ENCODE peak calls at places on chromosomes 4 and X, in eight cellular contexts. D is gastrocnemius medialis; R is ovary; H is stimulated activated CD4-positive, alpha-beta T cell treated with anti-CD3 and anti-CD28 coated beads, Interleukin-2, amount 100 ng/mL, for 24 hours; C is MCF 10A; U is activated CD4-positive, alpha-beta T cell treated with anti-CD3 and anti-CD28 coated beads, Interleukin-2, amount 50 U/mL, for 1 hour; O is hepatocyte; P is germinal center. J is an unnamed sample.

GRCh38 chr4:98498774-98499173 is 159.6 kb downstream of the TSPAN5 start:
- DNase-seq in O (no peak), C (no peak), H (no peak), U (no peak), D (no peak), R (no peak), P (no peak), J (no peak)

GRCh38 chr4:22515888-22516541 is at the start of gene ADGRA3:
- DNase-seq in U (no peak), D (peak), O (peak), R (peak), P (no peak), C (peak), H (peak), J (peak)

GRCh38 chrX:10769165-10769564 is 148.8 kb upstream of the MID1 start:
- DNase-seq in H (no peak), P (peak), U (no peak), O (peak), C (peak), R (no peak), D (no peak), J (no peak)

GRCh38 chr4:94342713-94343112 is at the start of gene HPGDS:
- DNase-seq in P (no peak), O (no peak), U (no peak), H (no peak), D (no peak), C (no peak), R (no peak), J (no peak)

GRCh38 chrX:1244164-1245076 is 24.2 kb upstream of the CSF2RA start:
- DNase-seq in C (no peak), D (no peak), U (no peak), H (no peak), O (peak), R (no peak), P (no peak), J (no peak)

GRCh38 chrX:2627272-2627867 is 63.7 kb upstream of the CD99 start:
- DNase-seq in U (peak), H (peak), C (peak), O (peak), D (peak), P (peak), R (no peak), J (no peak)

GRCh38 chr4:76090241-76090691 is 15.8 kb downstream of the ART3 start:
- DNase-seq in P (peak), R (no peak), O (peak), C (peak), U (no peak), D (no peak), H (no peak), J (no peak)

GRCh38 chr4:76655566-76656479 is 220.8 kb downstream of the SHROOM3 start:
- DNase-seq in O (no peak), D (no peak), U (no peak), H (no peak), C (no peak), R (no peak), P (no peak), J (no peak)

GRCh38 chrX:100662791-100663190 is 18.8 kb downstream of the SRPX2 start:
- DNase-seq in O (no peak), U (no peak), D (no peak), P (no peak), R (no peak), H (no peak), C (peak), J (no peak)

GRCh38 chr4:37392540-37393255 is 148.2 kb downstream of the NWD2 start:
- DNase-seq in R (no peak), U (no peak), D (peak), C (peak), O (peak), H (no peak), P (no peak), J (no peak)

GRCh38 chrX:108945883-108946523 is 209.6 kb upstream of the IRS4 start:
- DNase-seq in U (no peak), R (no peak), D (no peak), C (peak), O (no peak), P (no peak), H (no peak), J (no peak)

GRCh38 chrX:17046478-17047097 is 100.1 kb downstream of the REPS2 start:
- DNase-seq in R (peak), D (peak), H (peak), P (peak), C (peak), U (peak), O (peak), J (peak)

GRCh38 chrX:71224098-71224708 is 1.2 kb downstream of the GJB1 start:
- DNase-seq in D (no peak), C (no peak), O (no peak), R (no peak), P (no peak), U (no peak), H (no peak), J (no peak)

GRCh38 chrX:68249401-68249831 is 183.9 kb downstream of the OPHN1 start:
- DNase-seq in D (peak), R (peak), P (no peak), C (no peak), O (no peak), U (no peak), H (no peak), J (peak)

GRCh38 chr4:53098681-53099121 is 236.6 kb downstream of the RASL11B start:
- DNase-seq in P (no peak), H (no peak), R (no peak), D (no peak), C (peak), U (no peak), O (no peak), J (no peak)

GRCh38 chr4:8835521-8836365 is 35.9 kb downstream of the HMX1 start:
- DNase-seq in H (no peak), U (no peak), R (no peak), O (no peak), D (no peak), P (no peak), C (no peak), J (peak)

GRCh38 chr4:78710536-78710935 is 65.6 kb upstream of the BMP2K start:
- DNase-seq in R (no peak), D (no peak), C (peak), P (no peak), H (no peak), U (no peak), O (no peak), J (no peak)

GRCh38 chr4:182425302-182425701 is 182.1 kb downstream of the TENM3 start:
- DNase-seq in D (no peak), O (no peak), R (no peak), P (no peak), H (no peak), U (no peak), C (no peak), J (no peak)

GRCh38 chr4:19776021-19776459 is 475.7 kb upstream of the SLIT2 start:
- DNase-seq in O (peak), U (no peak), D (no peak), C (peak), R (no peak), P (no peak), H (no peak), J (no peak)

GRCh38 chr4:150562751-150563150 is 19.2 kb upstream of the MAB21L2 start:
- DNase-seq in R (no peak), U (no peak), D (no peak), O (no peak), P (no peak), C (no peak), H (no peak), J (no peak)

GRCh38 chrX:96432647-96433046 is 252.0 kb upstream of the DIAPH2 start:
- DNase-seq in H (no peak), O (no peak), R (no peak), P (no peak), D (no peak), U (no peak), C (no peak), J (no peak)

GRCh38 chr4:123937612-123938011 is 541.0 kb downstream of the SPRY1 start:
- DNase-seq in D (no peak), O (no peak), R (no peak), C (no peak), U (no peak), P (no peak), H (no peak), J (no peak)

GRCh38 chr4:59307609-59308008 is 1892.5 kb upstream of the ADGRL3 start:
- DNase-seq in H (no peak), U (no peak), O (no peak), P (no peak), D (no peak), C (no peak), R (no peak), J (no peak)

GRCh38 chr4:181877329-181877848 is 365.8 kb upstream of the TENM3 start:
- DNase-seq in R (no peak), U (no peak), D (no peak), H (no peak), O (no peak), P (no peak), C (peak), J (no peak)

GRCh38 chr4:40514409-40515025 is 115.1 kb downstream of the RBM47 start:
- DNase-seq in P (no peak), C (peak), D (no peak), O (peak), R (no peak), U (no peak), H (no peak), J (no peak)

GRCh38 chr4:158314756-158315487 is 104.6 kb downstream of the TMEM144 start:
- DNase-seq in U (no peak), C (peak), D (no peak), P (no peak), H (no peak), R (no peak), O (no peak), J (no peak)

GRCh38 chr4:150237110-150237852 is 159.0 kb downstream of the DCLK2 start:
- DNase-seq in P (no peak), C (peak), U (no peak), O (peak), R (no peak), H (no peak), D (no peak), J (no peak)

GRCh38 chr4:10589308-10589707 is 95.3 kb downstream of the CLNK start:
- DNase-seq in H (no peak), D (no peak), C (no peak), U (no peak), O (no peak), R (no peak), P (no peak), J (no peak)

GRCh38 chr4:33709247-33709646 is 2535.1 kb downstream of the ARAP2 start:
- DNase-seq in O (no peak), R (no peak), U (no peak), H (no peak), C (peak), D (no peak), P (no peak), J (no peak)

GRCh38 chr4:1234296-1234695 is 14.6 kb downstream of the CTBP1 start:
- DNase-seq in P (no peak), U (no peak), H (no peak), O (peak), D (no peak), C (no peak), R (no peak), J (peak)